ENCODE peak calls at places on chromosomes 11 and 22, in four cellular contexts. One of them, this sample, is unnamed.

GRCh38 chr11:6576471-6577373 is 26.7 kb downstream of the RRP8 start:
- DNase-seq in HCT116: no peak
- DNase-seq in A549: no peak
- DNase-seq in stomach: no peak
- DNase-seq in this sample: peak; percentile 59

GRCh38 chr22:32760815-32761214 is 40.7 kb upstream of the TIMP3 start:
- DNase-seq in stomach: no peak
- DNase-seq in A549: no peak
- DNase-seq in HCT116: no peak
- DNase-seq in this sample: no peak

GRCh38 chr11:61164610-61165424 is 3.6 kb upstream of the VPS37C start:
- DNase-seq in A549: no peak
- DNase-seq in stomach: peak; percentile 35
- DNase-seq in HCT116: no peak
- DNase-seq in this sample: peak; percentile 27

GRCh38 chr11:74278721-74279148 is 32.7 kb downstream of the P4HA3 start:
- DNase-seq in stomach: no peak
- DNase-seq in A549: peak; percentile 68
- DNase-seq in HCT116: no peak
- DNase-seq in this sample: no peak

GRCh38 chr22:23376256-23376655 is 195.9 kb downstream of the BCR start:
- DNase-seq in HCT116: peak; percentile 33
- DNase-seq in stomach: no peak
- DNase-seq in A549: peak; percentile 23
- DNase-seq in this sample: peak; percentile 33

GRCh38 chr22:43333156-43333555 is 10.0 kb downstream of the SCUBE1 start:
- DNase-seq in stomach: no peak
- DNase-seq in HCT116: no peak
- DNase-seq in A549: no peak
- DNase-seq in this sample: no peak

GRCh38 chr22:17549655-17550054 is 13.6 kb upstream of the SLC25A18 start:
- DNase-seq in HCT116: no peak
- DNase-seq in A549: no peak
- DNase-seq in stomach: no peak
- DNase-seq in this sample: no peak

GRCh38 chr22:19680287-19680881 is 33.9 kb upstream of the SEPTIN5 start:
- DNase-seq in HCT116: no peak
- DNase-seq in A549: no peak
- DNase-seq in stomach: no peak
- DNase-seq in this sample: no peak

GRCh38 chr11:22130462-22131053 is 62.3 kb upstream of the ANO5 start:
- DNase-seq in stomach: no peak
- DNase-seq in A549: no peak
- DNase-seq in HCT116: no peak
- DNase-seq in this sample: no peak

GRCh38 chr11:19725379-19726079 is 12.9 kb downstream of the NAV2 start:
- DNase-seq in HCT116: no peak
- DNase-seq in A549: no peak
- DNase-seq in stomach: peak; percentile 41
- DNase-seq in this sample: no peak

GRCh38 chr22:49958961-49959781 is 1.4 kb upstream of the PIM3 start:
- DNase-seq in stomach: peak; percentile 49
- DNase-seq in A549: no peak
- DNase-seq in HCT116: no peak
- DNase-seq in this sample: no peak

GRCh38 chr11:118437046-118437735 is 899 bp downstream of the KMT2A start:
- DNase-seq in stomach: no peak
- DNase-seq in A549: peak; percentile 28
- DNase-seq in HCT116: no peak
- DNase-seq in this sample: peak; percentile 86

GRCh38 chr11:116927163-116927772 is 89.8 kb upstream of the APOA1 start:
- DNase-seq in stomach: no peak
- DNase-seq in HCT116: no peak
- DNase-seq in A549: no peak
- DNase-seq in this sample: peak; percentile 23

GRCh38 chr22:44753189-44754042 is 1.0 kb downstream of the ARHGAP8 start:
- DNase-seq in A549: no peak
- DNase-seq in HCT116: no peak
- DNase-seq in stomach: no peak
- DNase-seq in this sample: no peak

GRCh38 chr11:32792111-32792947 is 2.1 kb downstream of the CCDC73 start:
- DNase-seq in A549: no peak
- DNase-seq in stomach: no peak
- DNase-seq in HCT116: peak; percentile 4
- DNase-seq in this sample: no peak

GRCh38 chr11:93740802-93741093 is 547 bp downstream of the TAF1D start:
- DNase-seq in stomach: peak; percentile 50
- DNase-seq in A549: peak; percentile 35
- DNase-seq in HCT116: no peak
- DNase-seq in this sample: peak; percentile 72

GRCh38 chr11:122655527-122656072 is at the start of gene UBASH3B:
- DNase-seq in stomach: peak; percentile 77
- DNase-seq in A549: peak; percentile 67
- DNase-seq in HCT116: peak; percentile 71
- DNase-seq in this sample: peak; percentile 69
- TF ChIP-seq POLR2A in stomach: no peak
- TF ChIP-seq POLR2A in A549: peak; percentile 77
- TF ChIP-seq POLR2A in HCT116: peak; percentile 85
- TF ChIP-seq POLR2A in this sample: peak; percentile 17

GRCh38 chr11:104970756-104971155 is 2.4 kb upstream of the CASP4 start:
- DNase-seq in A549: no peak
- DNase-seq in HCT116: no peak
- DNase-seq in stomach: no peak
- DNase-seq in this sample: no peak

GRCh38 chr11:104968856-104969776 is 742 bp upstream of the CASP4 start:
- DNase-seq in stomach: no peak
- DNase-seq in HCT116: no peak
- DNase-seq in A549: no peak
- DNase-seq in this sample: no peak

GRCh38 chr11:104967493-104968364 is 645 bp downstream of the CASP4 start:
- DNase-seq in stomach: no peak
- DNase-seq in HCT116: no peak
- DNase-seq in A549: peak; percentile 1
- DNase-seq in this sample: no peak

GRCh38 chr11:104965735-104966134 is 2.6 kb downstream of the CASP4 start:
- DNase-seq in A549: no peak
- DNase-seq in HCT116: no peak
- DNase-seq in stomach: no peak
- DNase-seq in this sample: no peak

DNA sequence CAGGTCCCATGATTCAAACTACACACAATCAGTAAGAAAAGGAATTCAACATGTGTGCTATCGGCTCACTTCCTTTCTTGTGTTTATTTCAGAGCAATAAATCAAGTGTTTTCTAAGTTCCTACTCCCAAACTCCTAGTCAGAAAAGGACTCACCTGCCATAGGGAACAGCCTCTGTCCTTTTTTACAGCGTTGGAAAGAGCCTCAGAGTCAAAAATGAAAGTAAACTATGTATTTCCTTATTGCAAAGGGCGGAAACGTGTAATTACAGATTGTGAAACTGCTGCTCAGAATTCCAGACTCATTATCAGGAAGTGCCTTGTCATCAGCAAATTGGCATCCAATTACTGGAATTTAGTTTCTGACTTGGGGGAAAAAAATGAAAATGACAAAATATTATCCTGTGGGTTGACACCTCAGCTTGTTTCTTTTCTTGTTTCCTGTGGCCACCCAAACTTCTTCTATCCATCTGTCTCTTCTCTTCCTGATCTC is at the start of gene CASP4:
- DNase-seq in stomach: no peak
- DNase-seq in HCT116: peak; percentile 18
- DNase-seq in A549: peak; percentile 1
- DNase-seq in this sample: peak; percentile 45
- TF ChIP-seq POLR2A in stomach: no peak
- TF ChIP-seq POLR2A in HCT116: no peak
- TF ChIP-seq POLR2A in A549: no peak
- TF ChIP-seq POLR2A in this sample: peak; percentile 52

GRCh38 chr11:131186629-131187075 is 183.8 kb upstream of the NTM start:
- DNase-seq in HCT116: no peak
- DNase-seq in stomach: no peak
- DNase-seq in A549: no peak
- DNase-seq in this sample: no peak
- TF ChIP-seq POLR2A in HCT116: no peak
- TF ChIP-seq POLR2A in stomach: no peak
- TF ChIP-seq POLR2A in A549: no peak
- TF ChIP-seq POLR2A in this sample: no peak

GRCh38 chr11:2901196-2901796 is 15.7 kb upstream of the CDKN1C start:
- DNase-seq in HCT116: no peak
- DNase-seq in A549: no peak
- DNase-seq in stomach: no peak
- DNase-seq in this sample: no peak

GRCh38 chr11:2904153-2905052 is 18.8 kb upstream of the CDKN1C start:
- DNase-seq in HCT116: no peak
- DNase-seq in A549: no peak
- DNase-seq in stomach: peak; percentile 72
- DNase-seq in this sample: no peak

GRCh38 chr11:2903672-2904011 is 18.1 kb upstream of the CDKN1C start:
- DNase-seq in stomach: no peak
- DNase-seq in A549: no peak
- DNase-seq in HCT116: no peak
- DNase-seq in this sample: no peak

GRCh38 chr11:2902784-2903671 is 17.5 kb upstream of the CDKN1C start:
- DNase-seq in A549: no peak
- DNase-seq in stomach: peak; percentile 66
- DNase-seq in HCT116: no peak
- DNase-seq in this sample: no peak

DNA sequence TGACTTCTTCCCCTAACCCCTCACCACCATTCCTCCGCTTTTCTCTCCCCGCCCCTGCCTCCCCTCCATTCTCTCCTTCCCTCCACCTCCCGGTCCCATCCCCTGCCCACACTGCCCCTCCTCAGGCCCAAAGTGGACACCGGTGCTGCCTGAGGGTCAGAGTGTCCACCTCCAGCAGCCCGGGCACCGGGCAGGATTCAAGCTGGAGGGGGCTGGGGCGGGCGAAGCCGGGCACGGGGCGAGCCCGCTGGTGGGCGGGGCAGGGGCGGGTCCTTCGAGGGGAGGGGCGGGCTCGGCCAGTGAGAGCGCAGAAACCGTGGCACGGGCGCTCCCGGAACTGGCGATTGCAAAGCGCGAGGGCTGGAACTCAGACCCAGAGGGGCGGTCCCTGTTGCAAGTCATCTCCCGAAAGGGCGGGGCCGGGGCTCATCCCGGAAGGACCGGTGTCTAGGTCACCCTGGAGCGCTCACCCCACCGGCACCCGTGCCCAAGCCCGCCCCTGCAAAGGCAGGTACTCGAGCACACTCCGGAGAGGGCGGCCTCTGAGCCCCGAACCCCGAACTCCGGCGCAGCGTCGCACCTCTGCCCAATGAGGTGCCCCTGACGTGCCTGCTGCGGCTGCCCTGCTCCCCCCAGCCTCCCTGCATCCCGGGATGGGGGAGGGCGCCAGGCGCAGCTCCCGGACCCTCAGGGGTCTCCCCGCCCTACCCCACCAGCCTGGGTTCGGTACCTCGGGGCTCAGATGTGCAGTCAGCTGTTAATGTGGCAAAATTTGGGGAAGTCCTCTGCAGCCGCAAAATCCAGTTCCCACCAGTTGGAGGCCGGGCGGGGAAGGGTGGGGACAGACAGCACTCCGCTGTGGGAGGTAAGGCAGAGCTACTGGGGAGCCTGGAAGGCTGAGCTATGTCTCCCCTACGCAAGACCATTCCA is 16.5 kb upstream of the CDKN1C start:
- DNase-seq in HCT116: peak; percentile 74
- DNase-seq in stomach: peak; percentile 97
- DNase-seq in A549: peak; percentile 95
- DNase-seq in this sample: peak; percentile 88
- TF ChIP-seq POLR2A in HCT116: no peak
- TF ChIP-seq POLR2A in stomach: no peak
- TF ChIP-seq POLR2A in A549: peak; percentile 37
- TF ChIP-seq POLR2A in this sample: peak; percentile 45

GRCh38 chr11:76629133-76629852 is 41.3 kb downstream of the LRRC32 start:
- DNase-seq in A549: no peak
- DNase-seq in HCT116: no peak
- DNase-seq in stomach: no peak
- DNase-seq in this sample: no peak
- TF ChIP-seq POLR2A in A549: no peak
- TF ChIP-seq POLR2A in HCT116: no peak
- TF ChIP-seq POLR2A in stomach: no peak
- TF ChIP-seq POLR2A in this sample: no peak

GRCh38 chr22:30396871-30397655 is at the start of gene SEC14L2:
- DNase-seq in HCT116: peak; percentile 43
- DNase-seq in A549: peak; percentile 55
- DNase-seq in stomach: peak; percentile 79
- DNase-seq in this sample: peak; percentile 67
- TF ChIP-seq POLR2A in HCT116: peak; percentile 47
- TF ChIP-seq POLR2A in A549: peak; percentile 38
- TF ChIP-seq POLR2A in stomach: no peak
- TF ChIP-seq POLR2A in this sample: peak; percentile 79

DNA sequence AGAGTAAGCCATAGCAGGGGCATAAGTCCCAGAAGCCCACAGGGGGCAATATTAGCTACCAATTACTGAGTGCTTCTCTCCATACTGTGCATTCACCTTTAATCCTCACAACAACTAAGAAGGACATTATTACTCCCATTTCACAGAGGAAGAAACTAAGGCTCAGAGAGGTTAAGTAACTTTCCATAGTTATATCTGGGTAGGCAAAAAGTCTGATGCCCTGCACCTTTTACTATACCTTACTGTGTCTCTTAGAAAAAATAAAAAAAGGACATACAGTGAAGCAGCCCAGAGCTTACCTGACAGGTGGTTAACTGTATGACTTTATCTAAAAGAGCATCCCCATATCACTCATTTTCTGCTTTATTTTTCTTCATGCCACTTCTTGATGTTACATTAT is 2.6 kb downstream of the SERGEF start:
- DNase-seq in A549: no peak
- DNase-seq in stomach: no peak
- DNase-seq in HCT116: no peak
- DNase-seq in this sample: no peak
- TF ChIP-seq POLR2A in A549: no peak
- TF ChIP-seq POLR2A in stomach: no peak
- TF ChIP-seq POLR2A in HCT116: no peak
- TF ChIP-seq POLR2A in this sample: no peak

DNA sequence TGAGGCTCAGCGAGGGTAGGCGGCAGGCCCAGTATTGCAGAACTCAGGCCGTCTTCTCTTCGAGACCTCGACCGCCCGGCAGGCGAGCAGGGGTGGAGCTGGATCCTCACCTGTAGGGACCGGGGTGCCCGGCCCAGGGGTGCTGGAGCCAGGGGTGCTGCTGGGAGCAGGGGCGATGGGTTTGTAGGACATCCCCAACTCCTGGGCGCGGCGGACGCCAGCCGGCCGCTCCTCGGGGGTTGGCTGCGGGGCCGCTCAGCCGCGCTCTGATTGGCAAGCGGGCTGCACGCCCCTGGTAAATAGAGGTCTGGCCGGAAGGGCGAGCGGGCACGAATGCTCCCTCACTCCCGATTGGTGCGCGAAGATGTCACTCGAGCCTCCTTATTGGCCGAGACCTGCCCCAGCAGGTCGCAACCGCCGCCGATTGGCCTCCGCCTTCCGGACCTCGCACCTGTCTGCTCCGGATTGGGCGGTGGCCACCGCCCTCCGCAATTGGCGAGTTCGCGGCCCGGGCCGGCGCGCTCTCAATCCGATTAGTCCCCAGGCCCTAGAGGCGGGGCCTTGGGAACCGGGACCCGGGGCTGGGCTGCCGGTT is at the start of gene CDK2AP2:
- DNase-seq in A549: peak; percentile 97
- DNase-seq in stomach: peak; percentile 100
- DNase-seq in HCT116: peak; percentile 99
- DNase-seq in this sample: peak; percentile 100
- TF ChIP-seq POLR2A in A549: peak; percentile 68
- TF ChIP-seq POLR2A in stomach: peak; percentile 86
- TF ChIP-seq POLR2A in HCT116: peak; percentile 26
- TF ChIP-seq POLR2A in this sample: no peak

This sample was measured in erythroblast.